ENCODE peak calls at places on chromosomes 5 and 9, in four cellular contexts. One of them, this sample, is unnamed.

GRCh38 chr5:124395287-124395686 is 351.2 kb downstream of the ZNF608 start:
- DNase-seq in body of pancreas: no peak
- DNase-seq in thyroid gland: no peak
- DNase-seq in upper lobe of left lung: no peak
- DNase-seq in this sample: no peak

GRCh38 chr5:88203977-88204735 is 64.5 kb downstream of the TMEM161B start:
- DNase-seq in body of pancreas: no peak
- DNase-seq in thyroid gland: no peak
- DNase-seq in upper lobe of left lung: no peak
- DNase-seq in this sample: no peak

GRCh38 chr5:2387224-2388004 is 364.1 kb downstream of the IRX2 start:
- DNase-seq in body of pancreas: no peak
- DNase-seq in thyroid gland: no peak
- DNase-seq in upper lobe of left lung: no peak
- DNase-seq in this sample: no peak

GRCh38 chr5:1726956-1727355 is 72.7 kb downstream of the MRPL36 start:
- DNase-seq in body of pancreas: no peak
- DNase-seq in thyroid gland: no peak
- DNase-seq in upper lobe of left lung: peak
- DNase-seq in this sample: peak

GRCh38 chr9:78115073-78115472 is 83.5 kb upstream of the GNAQ start:
- DNase-seq in body of pancreas: no peak
- DNase-seq in thyroid gland: no peak
- DNase-seq in upper lobe of left lung: no peak
- DNase-seq in this sample: no peak

GRCh38 chr5:145495741-145496140 is 339.4 kb downstream of the PRELID2 start:
- DNase-seq in body of pancreas: peak
- DNase-seq in thyroid gland: no peak
- DNase-seq in upper lobe of left lung: no peak
- DNase-seq in this sample: peak

GRCh38 chr5:74434124-74434899 is 206.2 kb downstream of the ENC1 start:
- DNase-seq in body of pancreas: no peak
- DNase-seq in thyroid gland: no peak
- DNase-seq in upper lobe of left lung: peak
- DNase-seq in this sample: no peak

GRCh38 chr5:157554180-157555030 is 21.2 kb downstream of the ADAM19 start:
- DNase-seq in body of pancreas: no peak
- DNase-seq in thyroid gland: no peak
- DNase-seq in upper lobe of left lung: no peak
- DNase-seq in this sample: no peak

GRCh38 chr5:167207081-167207480 is 1084.4 kb upstream of the WWC1 start:
- DNase-seq in body of pancreas: no peak
- DNase-seq in thyroid gland: no peak
- DNase-seq in upper lobe of left lung: no peak
- DNase-seq in this sample: no peak

DNA sequence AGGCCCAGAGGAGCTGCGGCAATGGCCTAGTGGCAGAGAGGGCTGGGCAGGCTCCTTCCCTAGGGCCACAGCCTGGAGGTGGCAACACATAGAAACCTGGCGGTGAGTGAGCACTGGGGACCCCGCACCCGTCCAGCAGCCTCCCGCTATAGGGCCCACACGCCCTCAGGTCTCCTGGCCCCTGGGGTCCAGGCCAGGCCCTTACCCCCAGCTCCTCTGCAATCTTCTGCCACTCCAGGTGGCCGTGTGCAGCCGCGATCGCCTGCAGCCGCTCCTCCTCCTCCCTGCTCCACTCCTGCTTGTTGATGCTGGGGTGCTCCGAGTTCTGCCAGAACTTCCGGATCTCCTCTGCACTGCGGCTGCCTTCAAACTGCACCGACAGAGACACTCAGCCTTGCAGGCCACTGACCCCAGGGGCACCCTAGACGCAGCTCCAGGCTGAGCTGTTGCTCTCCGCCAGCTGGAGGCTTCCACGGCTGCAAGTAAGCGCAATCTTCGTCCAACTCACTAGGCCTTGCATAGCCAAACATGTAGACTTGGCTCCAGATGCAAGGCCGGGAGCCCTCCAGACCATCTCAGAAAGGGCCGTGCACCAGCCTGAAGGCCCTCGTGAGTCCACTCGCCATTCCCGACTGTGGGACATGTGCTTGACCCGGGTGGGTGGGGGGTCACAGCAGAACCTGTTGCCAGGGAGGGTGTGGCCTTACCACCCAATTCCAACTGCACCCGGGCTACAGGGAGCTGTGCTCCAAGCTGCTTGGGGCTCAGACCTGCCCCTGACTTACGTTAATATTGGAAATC is 8.0 kb downstream of the SNAPC4 start:
- DNase-seq in body of pancreas: peak
- DNase-seq in thyroid gland: no peak
- DNase-seq in upper lobe of left lung: no peak
- DNase-seq in this sample: no peak
- TF ChIP-seq POLR2A in body of pancreas: no peak
- TF ChIP-seq POLR2A in thyroid gland: no peak
- TF ChIP-seq POLR2A in upper lobe of left lung: no peak
- TF ChIP-seq POLR2A in this sample: no peak

GRCh38 chr9:23824241-23825142 is 1.5 kb downstream of the ELAVL2 start:
- DNase-seq in body of pancreas: no peak
- DNase-seq in thyroid gland: peak
- DNase-seq in upper lobe of left lung: peak
- DNase-seq in this sample: no peak

GRCh38 chr9:23822331-23823169 is 3.5 kb downstream of the ELAVL2 start:
- DNase-seq in body of pancreas: no peak
- DNase-seq in thyroid gland: no peak
- DNase-seq in upper lobe of left lung: no peak
- DNase-seq in this sample: no peak

GRCh38 chr9:23820731-23821399 is 5.2 kb downstream of the ELAVL2 start:
- DNase-seq in body of pancreas: no peak
- DNase-seq in thyroid gland: peak
- DNase-seq in upper lobe of left lung: no peak
- DNase-seq in this sample: no peak

GRCh38 chr9:23819403-23819802 is 6.6 kb downstream of the ELAVL2 start:
- DNase-seq in body of pancreas: no peak
- DNase-seq in thyroid gland: no peak
- DNase-seq in upper lobe of left lung: no peak
- DNase-seq in this sample: no peak

GRCh38 chr9:23821400-23822181 is 4.4 kb downstream of the ELAVL2 start:
- DNase-seq in body of pancreas: no peak
- DNase-seq in thyroid gland: peak
- DNase-seq in upper lobe of left lung: no peak
- DNase-seq in this sample: no peak
- H3K4me3 ChIP-seq in body of pancreas: no peak
- H3K4me3 ChIP-seq in thyroid gland: no peak
- H3K4me3 ChIP-seq in upper lobe of left lung: peak
- H3K4me3 ChIP-seq in this sample: peak

DNA sequence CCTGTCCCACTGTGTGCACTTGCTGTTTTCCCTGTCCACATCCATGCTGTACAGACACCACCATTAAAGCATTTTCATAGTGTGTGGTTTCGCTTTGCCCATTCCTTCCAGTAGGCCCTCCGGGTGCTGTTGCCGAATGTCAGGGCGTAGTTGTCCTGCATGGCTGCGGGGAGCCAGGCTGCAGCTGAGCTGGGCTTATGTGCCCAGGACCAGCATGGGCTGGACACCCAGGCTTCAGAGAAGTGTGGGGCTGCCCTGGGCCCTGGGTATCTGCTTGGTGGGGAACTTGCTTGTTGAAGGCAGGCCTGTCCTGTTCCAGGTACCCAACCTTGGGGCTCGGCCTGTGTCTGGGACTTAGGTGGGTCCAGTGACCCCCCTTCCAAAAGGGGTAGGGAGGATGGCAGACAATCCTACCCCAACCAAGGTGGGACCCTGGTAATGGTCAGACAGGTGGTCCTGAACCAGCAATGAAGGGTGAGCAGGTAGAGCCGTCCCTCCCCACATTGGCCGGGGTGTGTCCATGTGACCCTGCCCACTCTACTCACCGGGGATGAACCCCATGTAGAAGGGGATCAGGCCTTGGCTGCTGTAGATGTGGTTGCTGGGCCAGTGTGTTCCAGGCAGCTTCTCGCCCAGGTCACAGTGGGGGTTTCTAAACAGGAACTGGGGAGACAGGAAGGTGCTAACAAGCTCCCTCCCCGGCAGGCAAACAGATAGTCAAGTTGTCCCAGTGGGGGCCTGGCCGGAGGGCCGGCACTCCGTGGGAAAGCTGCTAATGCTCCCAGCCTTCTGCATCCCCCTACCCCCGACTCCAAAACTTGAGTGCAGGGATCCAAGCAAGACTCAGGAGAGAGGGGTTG is 2.8 kb downstream of the TUBB4B start:
- DNase-seq in body of pancreas: no peak
- DNase-seq in thyroid gland: no peak
- DNase-seq in upper lobe of left lung: no peak
- DNase-seq in this sample: no peak
- TF ChIP-seq POLR2A in body of pancreas: peak
- TF ChIP-seq POLR2A in thyroid gland: no peak
- TF ChIP-seq POLR2A in upper lobe of left lung: no peak
- TF ChIP-seq POLR2A in this sample: no peak

GRCh38 chr9:72149231-72149975 is at the start of gene GDA:
- DNase-seq in body of pancreas: peak
- DNase-seq in thyroid gland: no peak
- DNase-seq in upper lobe of left lung: no peak
- DNase-seq in this sample: no peak
- H3K4me3 ChIP-seq in body of pancreas: no peak
- H3K4me3 ChIP-seq in thyroid gland: no peak
- H3K4me3 ChIP-seq in upper lobe of left lung: peak
- H3K4me3 ChIP-seq in this sample: no peak

GRCh38 chr9:20303066-20303465 is 319.2 kb downstream of the MLLT3 start:
- DNase-seq in body of pancreas: no peak
- DNase-seq in thyroid gland: no peak
- DNase-seq in upper lobe of left lung: no peak
- DNase-seq in this sample: no peak

GRCh38 chr9:20300430-20301115 is 321.7 kb downstream of the MLLT3 start:
- DNase-seq in body of pancreas: no peak
- DNase-seq in thyroid gland: no peak
- DNase-seq in upper lobe of left lung: no peak
- DNase-seq in this sample: no peak

GRCh38 chr9:20305457-20305856 is 316.8 kb downstream of the MLLT3 start:
- DNase-seq in body of pancreas: no peak
- DNase-seq in thyroid gland: no peak
- DNase-seq in upper lobe of left lung: no peak
- DNase-seq in this sample: no peak

GRCh38 chr9:20304001-20304400 is 318.3 kb downstream of the MLLT3 start:
- DNase-seq in body of pancreas: no peak
- DNase-seq in thyroid gland: no peak
- DNase-seq in upper lobe of left lung: no peak
- DNase-seq in this sample: no peak

GRCh38 chr9:20302229-20302628 is 320.1 kb downstream of the MLLT3 start:
- DNase-seq in body of pancreas: no peak
- DNase-seq in thyroid gland: no peak
- DNase-seq in upper lobe of left lung: no peak
- DNase-seq in this sample: no peak
- TF ChIP-seq POLR2A in body of pancreas: no peak
- TF ChIP-seq POLR2A in thyroid gland: no peak
- TF ChIP-seq POLR2A in upper lobe of left lung: no peak
- TF ChIP-seq POLR2A in this sample: no peak

GRCh38 chr9:36142510-36143161 is 6.1 kb downstream of the GLIPR2 start:
- DNase-seq in body of pancreas: no peak
- DNase-seq in thyroid gland: peak
- DNase-seq in upper lobe of left lung: no peak
- DNase-seq in this sample: no peak
- H3K4me3 ChIP-seq in body of pancreas: no peak
- H3K4me3 ChIP-seq in thyroid gland: no peak
- H3K4me3 ChIP-seq in upper lobe of left lung: peak
- H3K4me3 ChIP-seq in this sample: no peak